ENCODE peak calls at places on chromosome 13, in seven cellular contexts. One of them, this sample, is unnamed.

GRCh38 chr13:98842074-98842473 is 89.6 kb upstream of the SLC15A1 start:
- DNase-seq in WTC11: no peak
- DNase-seq in sigmoid colon: no peak
- DNase-seq in HFF-Myc: no peak
- DNase-seq in fibroblast of lung: no peak
- DNase-seq in K562: no peak
- DNase-seq in fibroblast of mammary gland: no peak
- DNase-seq in this sample: no peak

GRCh38 chr13:82672248-82672647 is 1210.0 kb downstream of the SLITRK1 start:
- DNase-seq in WTC11: no peak
- DNase-seq in sigmoid colon: no peak
- DNase-seq in HFF-Myc: no peak
- DNase-seq in fibroblast of lung: no peak
- DNase-seq in K562: no peak
- DNase-seq in fibroblast of mammary gland: no peak
- DNase-seq in this sample: no peak

GRCh38 chr13:79190932-79191331 is 215.1 kb downstream of the RBM26 start:
- DNase-seq in WTC11: no peak
- DNase-seq in sigmoid colon: no peak
- DNase-seq in HFF-Myc: no peak
- DNase-seq in fibroblast of lung: no peak
- DNase-seq in K562: no peak
- DNase-seq in fibroblast of mammary gland: no peak
- DNase-seq in this sample: no peak

GRCh38 chr13:46173656-46174055 is 8.3 kb downstream of the LCP1 start:
- DNase-seq in WTC11: no peak
- DNase-seq in sigmoid colon: no peak
- DNase-seq in HFF-Myc: no peak
- DNase-seq in fibroblast of lung: no peak
- DNase-seq in K562: no peak
- DNase-seq in fibroblast of mammary gland: no peak
- DNase-seq in this sample: no peak

GRCh38 chr13:26965058-26965380 is 204.4 kb upstream of the GPR12 start:
- DNase-seq in WTC11: no peak
- DNase-seq in sigmoid colon: peak; percentile 25
- DNase-seq in HFF-Myc: no peak
- DNase-seq in fibroblast of lung: no peak
- DNase-seq in K562: no peak
- DNase-seq in fibroblast of mammary gland: no peak
- DNase-seq in this sample: no peak

GRCh38 chr13:113403255-113404104 is 39.5 kb upstream of the GRTP1 start:
- DNase-seq in WTC11: peak; percentile 11
- DNase-seq in sigmoid colon: peak; percentile 66
- DNase-seq in HFF-Myc: no peak
- DNase-seq in fibroblast of lung: no peak
- DNase-seq in K562: no peak
- DNase-seq in fibroblast of mammary gland: no peak
- DNase-seq in this sample: no peak

GRCh38 chr13:30698023-30698422 is 37.3 kb upstream of the ALOX5AP start:
- DNase-seq in WTC11: no peak
- DNase-seq in sigmoid colon: no peak
- DNase-seq in HFF-Myc: no peak
- DNase-seq in fibroblast of lung: peak; percentile 91
- DNase-seq in K562: no peak
- DNase-seq in fibroblast of mammary gland: peak; percentile 86
- DNase-seq in this sample: no peak

GRCh38 chr13:33264620-33264978 is 21.0 kb downstream of the STARD13 start:
- DNase-seq in WTC11: no peak
- DNase-seq in sigmoid colon: no peak
- DNase-seq in HFF-Myc: no peak
- DNase-seq in fibroblast of lung: no peak
- DNase-seq in K562: no peak
- DNase-seq in fibroblast of mammary gland: peak; percentile 47
- DNase-seq in this sample: no peak

GRCh38 chr13:24692541-24692940 is 12.3 kb downstream of the ATP12A start:
- DNase-seq in WTC11: no peak
- DNase-seq in sigmoid colon: no peak
- DNase-seq in HFF-Myc: no peak
- DNase-seq in fibroblast of lung: no peak
- DNase-seq in K562: no peak
- DNase-seq in fibroblast of mammary gland: peak; percentile 63
- DNase-seq in this sample: no peak

GRCh38 chr13:106499113-106499512 is 36.3 kb downstream of the EFNB2 start:
- DNase-seq in WTC11: no peak
- DNase-seq in sigmoid colon: no peak
- DNase-seq in HFF-Myc: no peak
- DNase-seq in fibroblast of lung: no peak
- DNase-seq in K562: no peak
- DNase-seq in fibroblast of mammary gland: no peak
- DNase-seq in this sample: no peak

GRCh38 chr13:105345116-105345515 is 1190.3 kb downstream of the EFNB2 start:
- DNase-seq in WTC11: no peak
- DNase-seq in sigmoid colon: no peak
- DNase-seq in HFF-Myc: no peak
- DNase-seq in fibroblast of lung: no peak
- DNase-seq in K562: no peak
- DNase-seq in fibroblast of mammary gland: no peak
- DNase-seq in this sample: no peak

GRCh38 chr13:97004096-97004876 is 10.0 kb upstream of the OXGR1 start:
- DNase-seq in WTC11: no peak
- DNase-seq in sigmoid colon: no peak
- DNase-seq in HFF-Myc: no peak
- DNase-seq in fibroblast of lung: peak; percentile 60
- DNase-seq in K562: no peak
- DNase-seq in fibroblast of mammary gland: peak; percentile 61
- DNase-seq in this sample: no peak

GRCh38 chr13:106555631-106556328 is 12.2 kb downstream of the ARGLU1 start:
- DNase-seq in WTC11: no peak
- DNase-seq in sigmoid colon: no peak
- DNase-seq in HFF-Myc: no peak
- DNase-seq in fibroblast of lung: peak; percentile 64
- DNase-seq in K562: no peak
- DNase-seq in fibroblast of mammary gland: no peak
- DNase-seq in this sample: no peak

GRCh38 chr13:73273737-73274136 is 214.9 kb downstream of the KLF5 start:
- DNase-seq in WTC11: no peak
- DNase-seq in sigmoid colon: no peak
- DNase-seq in HFF-Myc: peak; percentile 51
- DNase-seq in fibroblast of lung: peak; percentile 17
- DNase-seq in K562: no peak
- DNase-seq in fibroblast of mammary gland: peak; percentile 20
- DNase-seq in this sample: no peak

GRCh38 chr13:24911135-24911524 is 147.2 kb downstream of the RNF17 start:
- DNase-seq in WTC11: no peak
- DNase-seq in sigmoid colon: no peak
- DNase-seq in HFF-Myc: peak; percentile 19
- DNase-seq in fibroblast of lung: peak; percentile 62
- DNase-seq in K562: peak; percentile 39
- DNase-seq in fibroblast of mammary gland: peak; percentile 72
- DNase-seq in this sample: no peak

GRCh38 chr13:83378901-83379300 is 503.4 kb downstream of the SLITRK1 start:
- DNase-seq in WTC11: no peak
- DNase-seq in sigmoid colon: no peak
- DNase-seq in HFF-Myc: no peak
- DNase-seq in fibroblast of lung: no peak
- DNase-seq in K562: no peak
- DNase-seq in fibroblast of mammary gland: peak; percentile 48
- DNase-seq in this sample: no peak

GRCh38 chr13:85528578-85529215 is 270.5 kb downstream of the SLITRK6 start:
- DNase-seq in WTC11: no peak
- DNase-seq in sigmoid colon: no peak
- DNase-seq in HFF-Myc: peak; percentile 35
- DNase-seq in fibroblast of lung: peak; percentile 81
- DNase-seq in K562: no peak
- DNase-seq in fibroblast of mammary gland: peak; percentile 76
- DNase-seq in this sample: no peak

GRCh38 chr13:75869981-75870380 is 233.9 kb downstream of the LMO7 start:
- DNase-seq in WTC11: no peak
- DNase-seq in sigmoid colon: no peak
- DNase-seq in HFF-Myc: no peak
- DNase-seq in fibroblast of lung: no peak
- DNase-seq in K562: no peak
- DNase-seq in fibroblast of mammary gland: no peak
- DNase-seq in this sample: no peak

GRCh38 chr13:58542530-58542929 is 911.0 kb downstream of the PCDH17 start:
- DNase-seq in WTC11: no peak
- DNase-seq in sigmoid colon: no peak
- DNase-seq in HFF-Myc: no peak
- DNase-seq in fibroblast of lung: no peak
- DNase-seq in K562: no peak
- DNase-seq in fibroblast of mammary gland: no peak
- DNase-seq in this sample: no peak

GRCh38 chr13:36026556-36026955 is 104.6 kb downstream of the DCLK1 start:
- DNase-seq in WTC11: no peak
- DNase-seq in sigmoid colon: no peak
- DNase-seq in HFF-Myc: no peak
- DNase-seq in fibroblast of lung: no peak
- DNase-seq in K562: no peak
- DNase-seq in fibroblast of mammary gland: peak; percentile 15
- DNase-seq in this sample: no peak

GRCh38 chr13:23776698-23777570 is 112.3 kb downstream of the MIPEP start:
- DNase-seq in WTC11: no peak
- DNase-seq in sigmoid colon: no peak
- DNase-seq in HFF-Myc: no peak
- DNase-seq in fibroblast of lung: no peak
- DNase-seq in K562: no peak
- DNase-seq in fibroblast of mammary gland: no peak
- DNase-seq in this sample: no peak

GRCh38 chr13:31925079-31925478 is 106.5 kb upstream of the FRY start:
- DNase-seq in WTC11: no peak
- DNase-seq in sigmoid colon: no peak
- DNase-seq in HFF-Myc: no peak
- DNase-seq in fibroblast of lung: no peak
- DNase-seq in K562: no peak
- DNase-seq in fibroblast of mammary gland: no peak
- DNase-seq in this sample: no peak

GRCh38 chr13:31930901-31931522 is 100.6 kb upstream of the FRY start:
- DNase-seq in WTC11: no peak
- DNase-seq in sigmoid colon: no peak
- DNase-seq in HFF-Myc: no peak
- DNase-seq in fibroblast of lung: no peak
- DNase-seq in K562: peak; percentile 4
- DNase-seq in fibroblast of mammary gland: no peak
- DNase-seq in this sample: no peak

GRCh38 chr13:31929031-31929770 is 102.4 kb upstream of the FRY start:
- DNase-seq in WTC11: no peak
- DNase-seq in sigmoid colon: no peak
- DNase-seq in HFF-Myc: no peak
- DNase-seq in fibroblast of lung: no peak
- DNase-seq in K562: no peak
- DNase-seq in fibroblast of mammary gland: no peak
- DNase-seq in this sample: no peak

GRCh38 chr13:31930490-31930889 is 101.1 kb upstream of the FRY start:
- DNase-seq in WTC11: no peak
- DNase-seq in sigmoid colon: no peak
- DNase-seq in HFF-Myc: no peak
- DNase-seq in fibroblast of lung: no peak
- DNase-seq in K562: no peak
- DNase-seq in fibroblast of mammary gland: no peak
- DNase-seq in this sample: no peak

GRCh38 chr13:31927219-31927653 is 104.3 kb upstream of the FRY start:
- DNase-seq in WTC11: no peak
- DNase-seq in sigmoid colon: no peak
- DNase-seq in HFF-Myc: no peak
- DNase-seq in fibroblast of lung: no peak
- DNase-seq in K562: no peak
- DNase-seq in fibroblast of mammary gland: no peak
- DNase-seq in this sample: no peak
- TF ChIP-seq CTCF in WTC11: no peak
- TF ChIP-seq CTCF in sigmoid colon: no peak
- TF ChIP-seq CTCF in HFF-Myc: no peak
- TF ChIP-seq CTCF in fibroblast of lung: no peak
- TF ChIP-seq CTCF in K562: no peak
- TF ChIP-seq CTCF in fibroblast of mammary gland: no peak
- TF ChIP-seq CTCF in this sample: no peak

GRCh38 chr13:89925107-89925506 is 1422.4 kb upstream of the MIR17HG start:
- DNase-seq in WTC11: peak; percentile 28
- DNase-seq in sigmoid colon: no peak
- DNase-seq in HFF-Myc: no peak
- DNase-seq in fibroblast of lung: peak; percentile 77
- DNase-seq in K562: no peak
- DNase-seq in fibroblast of mammary gland: peak; percentile 37
- DNase-seq in this sample: peak; percentile 16
- TF ChIP-seq CTCF in WTC11: no peak
- TF ChIP-seq CTCF in sigmoid colon: no peak
- TF ChIP-seq CTCF in HFF-Myc: no peak
- TF ChIP-seq CTCF in fibroblast of lung: peak; percentile 76
- TF ChIP-seq CTCF in K562: peak; percentile 50
- TF ChIP-seq CTCF in fibroblast of mammary gland: peak; percentile 38
- TF ChIP-seq CTCF in this sample: peak; percentile 48

GRCh38 chr13:20313896-20314295 is 81.8 kb upstream of the GJB6 start:
- DNase-seq in WTC11: no peak
- DNase-seq in sigmoid colon: no peak
- DNase-seq in HFF-Myc: no peak
- DNase-seq in fibroblast of lung: no peak
- DNase-seq in K562: no peak
- DNase-seq in fibroblast of mammary gland: no peak
- DNase-seq in this sample: no peak

GRCh38 chr13:20311022-20311421 is 78.9 kb upstream of the GJB6 start:
- DNase-seq in WTC11: no peak
- DNase-seq in sigmoid colon: no peak
- DNase-seq in HFF-Myc: no peak
- DNase-seq in fibroblast of lung: no peak
- DNase-seq in K562: no peak
- DNase-seq in fibroblast of mammary gland: no peak
- DNase-seq in this sample: no peak

DNA sequence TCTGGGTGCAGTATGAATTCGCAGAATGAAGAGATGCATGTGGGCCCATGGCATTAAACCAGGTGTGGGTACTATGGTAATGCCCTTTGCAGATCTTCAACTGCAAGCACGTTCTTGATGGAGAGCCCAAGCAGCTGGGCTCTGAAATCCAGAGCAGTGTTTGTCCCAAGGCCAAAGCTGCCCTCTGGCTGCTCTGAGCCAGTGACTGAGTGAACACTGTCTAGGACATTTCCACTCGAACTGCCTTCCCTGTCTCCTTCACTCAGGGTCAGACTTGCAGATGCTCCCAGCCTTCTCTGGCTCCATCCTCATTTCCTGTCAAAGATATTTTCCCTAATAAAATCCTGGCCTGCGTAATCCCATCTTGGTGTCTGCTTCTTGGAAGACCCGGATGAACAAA is 80.2 kb upstream of the GJB6 start:
- DNase-seq in WTC11: no peak
- DNase-seq in sigmoid colon: no peak
- DNase-seq in HFF-Myc: no peak
- DNase-seq in fibroblast of lung: no peak
- DNase-seq in K562: no peak
- DNase-seq in fibroblast of mammary gland: no peak
- DNase-seq in this sample: no peak
- TF ChIP-seq CTCF in WTC11: no peak
- TF ChIP-seq CTCF in sigmoid colon: no peak
- TF ChIP-seq CTCF in HFF-Myc: no peak
- TF ChIP-seq CTCF in fibroblast of lung: no peak
- TF ChIP-seq CTCF in K562: no peak
- TF ChIP-seq CTCF in fibroblast of mammary gland: no peak
- TF ChIP-seq CTCF in this sample: no peak

DNA sequence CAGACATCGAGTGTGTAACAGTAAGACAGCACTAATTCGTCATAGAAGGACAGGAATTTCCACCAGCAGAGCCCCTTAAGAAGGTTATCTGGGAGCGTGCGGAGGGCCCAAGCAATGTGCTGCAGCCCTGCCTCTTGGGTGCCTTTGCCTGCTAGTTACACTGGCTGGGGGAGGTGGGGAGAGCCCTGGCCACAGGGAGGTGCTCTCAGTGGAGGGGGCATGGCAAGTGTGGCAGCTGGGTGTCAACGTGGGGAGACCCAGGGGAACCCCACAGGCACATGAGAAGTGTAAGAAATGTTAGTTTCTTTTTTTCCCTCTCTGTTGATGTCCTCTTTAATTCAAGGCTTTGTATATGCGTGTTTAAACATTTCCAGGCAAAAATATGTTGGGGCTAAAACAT is 50.9 kb upstream of the TMTC4 start:
- DNase-seq in WTC11: no peak
- DNase-seq in sigmoid colon: no peak
- DNase-seq in HFF-Myc: no peak
- DNase-seq in fibroblast of lung: no peak
- DNase-seq in K562: no peak
- DNase-seq in fibroblast of mammary gland: no peak
- DNase-seq in this sample: no peak
- TF ChIP-seq CTCF in WTC11: no peak
- TF ChIP-seq CTCF in sigmoid colon: no peak
- TF ChIP-seq CTCF in HFF-Myc: no peak
- TF ChIP-seq CTCF in fibroblast of lung: no peak
- TF ChIP-seq CTCF in K562: no peak
- TF ChIP-seq CTCF in fibroblast of mammary gland: no peak
- TF ChIP-seq CTCF in this sample: no peak